ENCODE peak calls at places on chromosomes 7 and 10, in nine cellular contexts. R is HCT116, B is bronchial epithelial cell, N is lower leg skin, C is AG09319, E is cardiac muscle cell, K is neural progenitor cell, L is osteocyte, U is endothelial cell. V is an unnamed sample.

GRCh38 chr10:78028438-78029293 is 649 bp downstream of the POLR3A start:
- DNase-seq in R (no peak), B (peak), N (no peak), C (no peak), E (peak), K (peak), L (no peak), U (peak), V (no peak)

GRCh38 chr7:22094413-22095304 is 149.0 kb upstream of the CDCA7L start:
- DNase-seq in R (no peak), B (no peak), N (no peak), C (no peak), E (no peak), K (no peak), L (no peak), U (no peak), V (no peak)

GRCh38 chr7:157771-158251 is 34.6 kb upstream of the FAM20C start:
- DNase-seq in R (no peak), B (no peak), N (no peak), C (no peak), E (no peak), K (no peak), L (no peak), U (no peak), V (no peak)

GRCh38 chr7:90834771-90835170 is 238.7 kb downstream of the CDK14 start:
- DNase-seq in R (no peak), B (no peak), N (no peak), C (no peak), E (no peak), K (peak), L (no peak), U (no peak), V (no peak)

GRCh38 chr7:13742719-13743640 is 246.5 kb downstream of the ETV1 start:
- DNase-seq in R (peak), B (peak), N (no peak), C (peak), E (peak), K (peak), L (no peak), U (peak), V (no peak)

GRCh38 chr7:21159506-21159905 is 268.4 kb upstream of the SP4 start:
- DNase-seq in R (no peak), B (no peak), N (no peak), C (no peak), E (no peak), K (no peak), L (no peak), U (no peak), V (no peak)

GRCh38 chr10:120381924-120382323 is 75.1 kb upstream of the PLPP4 start:
- DNase-seq in R (no peak), B (no peak), N (no peak), C (no peak), E (no peak), K (no peak), L (no peak), U (no peak), V (no peak)

GRCh38 chr7:103988468-103989199 is 824 bp downstream of the RELN start:
- DNase-seq in R (no peak), B (no peak), N (no peak), C (no peak), E (peak), K (peak), L (no peak), U (peak), V (no peak)

GRCh38 chr10:29791773-29792172 is 157.0 kb upstream of the SVIL start:
- DNase-seq in R (no peak), B (no peak), N (no peak), C (no peak), E (no peak), K (no peak), L (no peak), U (no peak), V (no peak)

GRCh38 chr7:154347867-154348266 is 295.7 kb downstream of the DPP6 start:
- DNase-seq in R (no peak), B (no peak), N (no peak), C (no peak), E (no peak), K (no peak), L (no peak), U (no peak), V (no peak)

GRCh38 chr10:20674870-20675385 is 222.2 kb downstream of the NEBL start:
- DNase-seq in R (no peak), B (no peak), N (no peak), C (no peak), E (no peak), K (peak), L (no peak), U (no peak), V (no peak)

DNA sequence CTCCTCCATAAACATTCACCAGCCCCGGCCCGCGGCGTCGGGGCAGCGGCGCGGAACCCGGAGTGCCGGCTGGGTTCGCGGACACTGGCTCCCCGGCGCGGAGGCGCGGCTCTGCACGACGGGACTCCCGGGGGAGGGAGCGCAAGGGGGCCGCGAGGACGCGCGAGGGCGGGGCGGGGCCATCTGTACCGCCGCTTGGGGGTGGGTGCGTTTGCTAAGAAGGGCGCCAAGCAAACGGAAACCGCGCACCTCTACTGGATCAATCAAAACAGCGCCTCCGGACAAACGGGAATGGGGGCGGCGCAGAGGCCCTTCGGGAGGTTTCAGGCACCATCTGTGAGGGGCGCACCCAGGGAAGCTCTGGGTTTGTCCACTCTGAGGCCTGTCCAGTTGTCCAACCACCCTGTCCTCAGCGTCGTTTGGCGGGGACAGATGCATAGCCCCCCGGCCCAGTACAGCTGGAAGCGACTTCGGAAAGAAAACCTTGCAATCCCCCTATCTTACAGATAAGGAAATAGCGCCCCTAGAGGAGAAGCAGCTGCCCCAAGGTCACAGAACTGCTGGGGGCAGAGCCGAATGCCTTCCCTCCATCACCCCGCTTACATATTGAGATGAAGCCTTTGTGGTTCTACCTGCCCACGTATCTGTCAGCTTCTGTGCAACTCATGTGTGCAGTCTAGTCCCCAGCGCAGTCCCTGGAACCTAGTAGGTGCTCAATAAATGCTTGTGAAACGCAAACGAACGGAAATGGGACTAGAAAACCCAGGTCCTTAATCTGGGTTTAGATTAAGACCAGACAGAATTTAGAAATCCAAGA is 10.7 kb upstream of the SLIT1 start:
- DNase-seq in R (peak), B (peak), N (peak), C (no peak), E (peak), K (peak), L (no peak), U (peak), V (no peak)
- TF ChIP-seq CTCF in R (peak), B (peak), N (no peak), C (peak), E (peak), K (peak), L (peak), U (peak), V (peak)

DNA sequence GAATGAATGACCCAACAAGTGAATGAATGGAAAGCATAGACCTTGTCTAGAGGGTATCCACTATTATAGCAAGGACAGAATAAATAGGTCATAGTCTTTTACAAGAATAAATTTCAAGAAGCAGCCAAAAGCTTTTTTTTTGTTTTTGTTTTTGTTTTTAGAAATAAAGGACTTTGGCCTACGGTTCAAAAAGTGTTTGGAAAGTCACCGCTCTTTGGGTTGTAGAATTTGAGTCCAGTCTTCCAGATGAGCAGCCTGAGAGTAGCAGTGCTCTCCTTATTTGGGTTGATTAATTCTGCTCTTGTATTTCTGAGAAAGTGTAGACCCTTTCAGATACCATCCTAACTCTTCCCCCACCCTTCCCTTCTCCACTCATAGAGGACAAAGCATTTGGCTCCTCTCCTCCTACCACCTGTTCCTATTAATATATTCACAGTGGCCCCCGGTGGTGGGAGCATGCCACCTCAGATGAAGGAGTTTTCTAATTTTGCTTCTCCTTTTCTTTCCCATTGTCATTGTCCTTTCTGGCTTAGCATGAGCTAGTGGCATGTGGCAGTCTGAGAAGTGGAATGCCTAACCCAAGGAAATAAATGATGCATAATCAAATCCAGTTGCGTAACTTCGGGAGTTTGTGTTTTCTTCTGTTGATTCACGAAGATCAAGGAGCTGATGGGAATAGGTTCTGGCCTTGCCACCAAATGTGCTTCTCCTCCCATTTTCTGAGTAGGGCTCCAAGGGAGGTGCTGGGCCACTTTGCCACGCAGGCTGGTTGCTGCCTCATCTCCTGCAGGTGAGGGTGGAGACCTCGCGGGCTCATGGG is 114.7 kb downstream of the CHN2 start:
- DNase-seq in R (no peak), B (no peak), N (no peak), C (no peak), E (no peak), K (no peak), L (no peak), U (no peak), V (no peak)
- TF ChIP-seq CTCF in R (peak), B (peak), N (no peak), C (no peak), E (peak), K (peak), L (no peak), U (peak), V (peak)

GRCh38 chr10:116490028-116490662 is 55.6 kb upstream of the PNLIP start:
- DNase-seq in R (peak), B (peak), N (no peak), C (no peak), E (peak), K (peak), L (no peak), U (no peak), V (no peak)
- TF ChIP-seq CTCF in R (peak), B (peak), N (no peak), C (peak), E (peak), K (peak), L (peak), U (peak), V (peak)

DNA sequence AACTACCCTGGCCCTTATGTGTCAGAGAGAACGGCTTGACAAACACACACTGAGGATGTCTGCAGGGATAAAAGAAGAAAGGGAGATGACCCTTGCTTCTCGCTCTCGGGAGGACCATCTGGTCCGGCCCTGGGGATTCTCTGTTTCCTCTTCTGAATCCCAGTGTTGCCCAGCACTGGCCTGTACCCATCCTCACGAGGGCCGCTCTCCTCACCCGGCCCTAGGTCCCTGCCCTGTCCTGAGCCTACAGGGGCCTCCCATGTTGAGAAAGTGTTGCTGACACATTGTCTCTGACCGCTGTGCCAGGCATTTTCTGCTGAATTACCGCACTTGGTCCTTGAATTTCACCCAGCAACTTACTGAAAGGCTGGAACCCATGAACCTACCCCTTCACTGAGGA is 171.9 kb upstream of the LANCL2 start:
- DNase-seq in R (no peak), B (no peak), N (no peak), C (no peak), E (no peak), K (no peak), L (peak), U (no peak), V (no peak)
- TF ChIP-seq CTCF in R (no peak), B (no peak), N (no peak), C (no peak), E (no peak), K (no peak), L (no peak), U (no peak), V (no peak)

DNA sequence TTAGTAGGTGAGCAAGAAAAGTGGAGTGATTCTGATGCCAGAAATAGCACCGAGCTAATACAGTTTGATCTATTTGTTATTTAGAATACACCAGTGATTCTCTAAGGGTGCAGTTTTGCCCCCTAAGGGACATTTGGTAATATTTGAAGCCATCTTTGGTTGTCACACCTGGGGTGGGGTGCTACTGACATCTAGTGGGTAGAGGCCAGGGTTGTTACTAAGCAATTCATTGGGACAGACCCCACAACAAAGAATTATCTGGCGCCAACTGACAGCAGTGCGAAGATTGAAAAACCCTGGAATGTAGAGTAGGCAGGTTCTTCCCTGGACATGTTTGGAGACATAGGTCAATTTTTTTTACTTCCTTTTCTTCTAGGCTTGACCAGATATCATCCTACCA is 14.6 kb downstream of the PALS2 start:
- DNase-seq in R (no peak), B (no peak), N (no peak), C (no peak), E (peak), K (peak), L (no peak), U (peak), V (no peak)
- TF ChIP-seq CTCF in R (peak), B (peak), N (no peak), C (peak), E (peak), K (peak), L (peak), U (peak), V (peak)